ENCODE peak calls at places on chromosomes 1 and 21, in four cellular contexts. P is HTR-8/SVneo, K is NCI-H1694 treated with DMSO at 0.1 percent for 48 hours, D is H9. X is an unnamed sample.
A peak's percentile ranks its signal among the peaks of the same experiment; 100 is the strongest.

GRCh38 chr1:81142099-81142776 is 658.5 kb upstream of the ADGRL2 start:
- DNase-seq in K (no peak), P (no peak), D (no peak), X (no peak)

GRCh38 chr1:19504796-19505693 is 19.7 kb upstream of the CAPZB start:
- DNase-seq in D (no peak), K (no peak), P (no peak), X (no peak)

GRCh38 chr1:45822644-45823043 is 19.2 kb downstream of the MAST2 start:
- DNase-seq in D (no peak), K (no peak), P (no peak), X (no peak)

GRCh38 chr1:83931658-83932253 is 67.2 kb downstream of the TTLL7 start:
- DNase-seq in K (peak; percentile 52), D (no peak), P (peak; percentile 35), X (no peak)

GRCh38 chr1:36479505-36480051 is 3.1 kb downstream of the CSF3R start:
- DNase-seq in D (no peak), K (no peak), P (no peak), X (no peak)

GRCh38 chr1:94110946-94111740 is 9.8 kb downstream of the ABCA4 start:
- DNase-seq in P (no peak), K (no peak), D (no peak), X (no peak)

GRCh38 chr1:2331200-2331544 is 60.2 kb downstream of the MORN1 start:
- DNase-seq in D (no peak), K (no peak), P (no peak), X (no peak)

GRCh38 chr1:172588296-172589291 is 55.6 kb downstream of the SUCO start:
- DNase-seq in D (no peak), P (peak; percentile 37), K (no peak), X (no peak)

GRCh38 chr1:202283379-202283844 is 58.3 kb downstream of the UBE2T start:
- DNase-seq in P (peak; percentile 91), K (no peak), D (no peak), X (no peak)

GRCh38 chr1:248622491-248623106 is 12.3 kb downstream of the OR2T11 start:
- DNase-seq in K (peak; percentile 69), P (peak; percentile 56), D (no peak), X (no peak)

GRCh38 chr1:151837841-151838490 is 1.7 kb downstream of the C2CD4D start:
- DNase-seq in K (no peak), D (no peak), P (no peak), X (no peak)

GRCh38 chr1:236129315-236129714 is 13.0 kb upstream of the GPR137B start:
- DNase-seq in K (no peak), D (peak; percentile 66), P (no peak), X (no peak)

GRCh38 chr21:44865561-44866280 is 7.8 kb downstream of the PTTG1IP start:
- DNase-seq in P (no peak), D (no peak), K (no peak), X (peak; percentile 65)